ENCODE peak calls at places on chromosome 13, in four cellular contexts. P is HCT116, S is HEK293T, O is K562. I is an unnamed sample.

GRCh38 chr13:41188584-41188983 is 5.8 kb downstream of the KBTBD7 start:
- DNase-seq in S (no peak), P (no peak), O (no peak), I (no peak)

GRCh38 chr13:40130871-40131636 is 475.6 kb downstream of the COG6 start:
- DNase-seq in O (no peak), P (peak; percentile 40), S (no peak), I (no peak)

GRCh38 chr13:50838031-50838430 is 5.5 kb downstream of the DLEU7 start:
- DNase-seq in P (no peak), O (no peak), S (no peak), I (no peak)

GRCh38 chr13:31894931-31895330 is 136.6 kb upstream of the FRY start:
- DNase-seq in O (no peak), P (no peak), S (no peak), I (no peak)

GRCh38 chr13:42041017-42041683 is 7.3 kb upstream of the DGKH start:
- DNase-seq in S (peak; percentile 40), O (peak; percentile 22), P (peak; percentile 38), I (peak; percentile 55)

GRCh38 chr13:29583073-29583785 is 12.3 kb downstream of the SLC7A1 start:
- DNase-seq in O (no peak), S (no peak), P (no peak), I (no peak)

GRCh38 chr13:80497007-80497406 is 156.1 kb upstream of the SPRY2 start:
- DNase-seq in P (no peak), O (no peak), S (no peak), I (no peak)

GRCh38 chr13:79566118-79566517 is 85.2 kb downstream of the NDFIP2 start:
- DNase-seq in O (no peak), S (no peak), P (no peak), I (no peak)

GRCh38 chr13:98927954-98928927 is 49.6 kb downstream of the DOCK9 start:
- DNase-seq in S (no peak), P (no peak), O (no peak), I (no peak)

GRCh38 chr13:97344250-97345175 is 89.5 kb upstream of the RAP2A start:
- DNase-seq in P (peak; percentile 49), S (peak; percentile 31), O (no peak), I (peak; percentile 53)

GRCh38 chr13:49652691-49653305 is 24.5 kb downstream of the ARL11 start:
- DNase-seq in P (peak; percentile 26), O (peak; percentile 52), S (peak; percentile 74), I (peak; percentile 56)

GRCh38 chr13:84570831-84571230 is 688.6 kb upstream of the SLITRK1 start:
- DNase-seq in S (no peak), O (no peak), P (no peak), I (no peak)

GRCh38 chr13:73064991-73065390 is 6.2 kb downstream of the KLF5 start:
- DNase-seq in O (no peak), P (no peak), S (no peak), I (no peak)

GRCh38 chr13:32417995-32418394 is 9.9 kb downstream of the N4BP2L1 start:
- DNase-seq in S (no peak), P (no peak), O (no peak), I (no peak)

GRCh38 chr13:81017525-81018152 is 676.7 kb upstream of the SPRY2 start:
- DNase-seq in O (peak; percentile 10), P (peak; percentile 16), S (peak; percentile 63), I (no peak)

GRCh38 chr13:76790519-76791289 is 95.5 kb downstream of the KCTD12 start:
- DNase-seq in P (no peak), S (no peak), O (no peak), I (no peak)

GRCh38 chr13:46473806-46474205 is 79.2 kb upstream of the LRCH1 start:
- DNase-seq in O (no peak), S (no peak), P (no peak), I (no peak)

GRCh38 chr13:92122454-92122853 is 724.0 kb downstream of the GPC5 start:
- DNase-seq in P (no peak), O (no peak), S (no peak), I (no peak)

GRCh38 chr13:103815619-103816018 is 749.4 kb upstream of the SLC10A2 start:
- DNase-seq in S (no peak), O (no peak), P (no peak), I (no peak)

GRCh38 chr13:32938907-32939306 is 77.3 kb upstream of the KL start:
- DNase-seq in S (no peak), P (no peak), O (no peak), I (no peak)

GRCh38 chr13:22235285-22235949 is 564.5 kb downstream of the FGF9 start:
- DNase-seq in O (no peak), P (peak; percentile 18), S (no peak), I (no peak)

GRCh38 chr13:66940113-66940512 is 290.0 kb downstream of the PCDH9 start:
- DNase-seq in P (no peak), S (no peak), O (no peak), I (no peak)

GRCh38 chr13:98677398-98677797 is 75.1 kb downstream of the SLC15A1 start:
- DNase-seq in P (no peak), O (no peak), S (no peak), I (no peak)

GRCh38 chr13:97660488-97661086 is 226.6 kb downstream of the RAP2A start:
- DNase-seq in S (no peak), P (no peak), O (no peak), I (no peak)

GRCh38 chr13:35699181-35699580 is 222.7 kb upstream of the MAB21L1 start:
- DNase-seq in S (no peak), O (no peak), P (no peak), I (no peak)

GRCh38 chr13:35711909-35712308 is 235.4 kb upstream of the MAB21L1 start:
- DNase-seq in O (no peak), P (no peak), S (no peak), I (no peak)

GRCh38 chr13:32409561-32410440 is 18.1 kb downstream of the N4BP2L1 start:
- DNase-seq in S (peak; percentile 27), O (no peak), P (no peak), I (peak; percentile 70)

GRCh38 chr13:21759911-21760310 is 89.0 kb downstream of the FGF9 start:
- DNase-seq in S (no peak), P (no peak), O (no peak), I (no peak)

GRCh38 chr13:66994498-66995365 is 235.4 kb downstream of the PCDH9 start:
- DNase-seq in S (no peak), P (no peak), O (no peak), I (no peak)

GRCh38 chr13:76214001-76214400 is 577.9 kb downstream of the LMO7 start:
- DNase-seq in P (no peak), O (no peak), S (no peak), I (no peak)

GRCh38 chr13:110187501-110188161 is 119.3 kb downstream of the COL4A1 start:
- DNase-seq in S (no peak), P (no peak), O (no peak), I (no peak)

GRCh38 chr13:46771693-46772092 is 25.3 kb downstream of the ESD start:
- DNase-seq in P (no peak), S (no peak), O (no peak), I (no peak)

GRCh38 chr13:98482476-98483444 is 94.1 kb downstream of the STK24 start:
- DNase-seq in O (no peak), S (no peak), P (no peak), I (no peak)

GRCh38 chr13:73428137-73428536 is 369.3 kb downstream of the KLF5 start:
- DNase-seq in P (peak; percentile 81), O (no peak), S (no peak), I (no peak)

GRCh38 chr13:95239293-95239692 is 62.0 kb downstream of the ABCC4 start:
- DNase-seq in S (no peak), O (no peak), P (no peak), I (no peak)

GRCh38 chr13:102203718-102204117 is 198.1 kb downstream of the FGF14 start:
- DNase-seq in O (no peak), S (no peak), P (no peak), I (no peak)
- TF ChIP-seq SP1 in O (no peak), S (no peak), P (no peak), I (no peak)

GRCh38 chr13:36879218-36879938 is 40.7 kb downstream of the SMAD9 start:
- DNase-seq in S (no peak), P (no peak), O (no peak), I (no peak)
- TF ChIP-seq SP1 in S (no peak), P (no peak), O (no peak), I (no peak)

GRCh38 chr13:111904166-111904565 is 162.8 kb upstream of the SOX1 start:
- DNase-seq in P (no peak), O (no peak), S (no peak), I (peak; percentile 5)

GRCh38 chr13:111905609-111905945 is 161.4 kb upstream of the SOX1 start:
- DNase-seq in S (no peak), P (no peak), O (no peak), I (no peak)

GRCh38 chr13:111906306-111906705 is 160.6 kb upstream of the SOX1 start:
- DNase-seq in P (no peak), O (no peak), S (no peak), I (no peak)

GRCh38 chr13:111903143-111903542 is 163.8 kb upstream of the SOX1 start:
- DNase-seq in P (no peak), S (no peak), O (no peak), I (no peak)

DNA sequence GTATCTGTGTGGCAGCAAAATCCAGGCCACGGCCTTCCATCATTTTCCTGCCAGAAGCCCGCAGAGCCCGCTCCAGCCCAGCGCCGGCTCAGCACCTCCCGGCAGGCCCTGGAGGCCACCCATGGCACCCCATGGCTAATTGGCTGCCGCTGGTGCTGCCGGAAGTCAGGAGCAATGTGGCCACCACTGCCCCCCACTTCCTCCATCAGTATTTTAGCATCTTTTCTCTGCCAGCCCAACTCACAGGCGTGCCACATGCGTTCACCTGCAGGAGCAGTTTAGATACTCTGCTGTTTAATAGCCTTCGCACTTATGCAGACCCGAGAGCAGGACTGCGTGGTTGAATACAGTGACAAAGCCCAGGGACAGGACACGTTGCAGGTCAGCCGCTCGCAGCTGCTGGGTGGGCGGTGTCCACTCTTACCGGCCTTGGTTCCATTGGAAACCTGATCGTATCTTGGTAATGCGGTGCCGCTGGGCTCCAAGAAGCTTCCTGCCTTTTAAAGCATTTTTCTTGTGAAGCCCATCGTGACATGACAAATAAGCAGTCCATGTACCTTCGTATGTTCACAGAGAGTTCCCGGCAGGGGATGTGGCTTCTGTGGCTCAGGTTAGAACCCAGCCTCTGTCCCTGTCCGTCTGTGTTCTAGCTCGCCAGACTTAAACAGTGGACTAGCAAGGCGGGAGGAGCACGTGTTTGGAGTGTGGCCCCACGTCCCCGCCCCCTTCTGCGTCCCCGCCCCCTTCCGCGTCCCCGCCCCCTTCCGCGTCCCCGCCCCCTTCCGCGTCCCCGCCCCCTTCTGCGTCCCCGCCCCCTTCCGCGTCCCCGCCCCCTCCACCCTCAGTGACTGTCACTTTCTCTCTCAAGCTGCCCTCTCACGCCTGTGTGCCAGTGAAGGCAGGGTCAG is 162.0 kb upstream of the SOX1 start:
- DNase-seq in S (peak; percentile 15), O (peak; percentile 73), P (peak; percentile 10), I (peak; percentile 22)
- TF ChIP-seq SP1 in S (no peak), O (no peak), P (no peak), I (no peak)

GRCh38 chr13:106610511-106610910 is 42.6 kb upstream of the ARGLU1 start:
- DNase-seq in O (no peak), S (no peak), P (no peak), I (no peak)
- TF ChIP-seq SP1 in O (no peak), S (no peak), P (no peak), I (no peak)

DNA sequence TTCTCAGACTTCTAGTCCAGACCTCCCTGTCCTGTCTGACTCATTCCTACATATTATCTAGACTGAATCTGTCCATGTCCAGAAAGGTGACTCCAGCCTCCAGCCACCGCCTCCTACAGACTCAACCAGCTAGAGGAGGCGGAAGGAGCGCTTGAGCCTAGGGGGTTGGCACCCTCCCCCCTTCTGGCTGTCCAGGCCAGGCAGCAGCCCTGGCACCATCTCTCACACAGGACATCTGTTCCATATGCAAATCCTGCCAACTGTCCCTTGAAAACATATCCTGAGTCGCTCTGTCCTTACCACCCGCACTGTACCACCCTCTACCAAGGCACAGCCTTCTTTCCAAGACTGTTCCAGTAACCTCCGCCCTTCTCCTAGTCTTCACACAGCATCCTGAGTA is 150.7 kb upstream of the WASF3 start:
- DNase-seq in O (no peak), P (no peak), S (no peak), I (no peak)
- TF ChIP-seq SP1 in O (no peak), P (no peak), S (no peak), I (no peak)

I was measured in WTC11.